ENCODE peak calls at places on chromosome 13, in eight cellular contexts. One of them, this sample, is unnamed.

GRCh38 chr13:89568746-89569145 is 1778.7 kb upstream of the MIR17HG start:
- DNase-seq in cardiac fibroblast: no peak
- DNase-seq in KG1: no peak
- DNase-seq in nucleus accumbens: no peak
- DNase-seq in neuronal stem cell: no peak
- DNase-seq in left cardiac atrium: no peak
- DNase-seq in mucosa of descending colon: no peak
- DNase-seq in adrenal gland: no peak
- DNase-seq in this sample: no peak

GRCh38 chr13:46140044-46140443 is 35.2 kb upstream of the CPB2 start:
- DNase-seq in cardiac fibroblast: no peak
- DNase-seq in KG1: no peak
- DNase-seq in nucleus accumbens: no peak
- DNase-seq in neuronal stem cell: no peak
- DNase-seq in left cardiac atrium: no peak
- DNase-seq in mucosa of descending colon: no peak
- DNase-seq in adrenal gland: no peak
- DNase-seq in this sample: no peak

GRCh38 chr13:33543631-33544030 is 258.1 kb upstream of the STARD13 start:
- DNase-seq in cardiac fibroblast: peak
- DNase-seq in KG1: no peak
- DNase-seq in nucleus accumbens: no peak
- DNase-seq in neuronal stem cell: no peak
- DNase-seq in left cardiac atrium: no peak
- DNase-seq in mucosa of descending colon: no peak
- DNase-seq in adrenal gland: no peak
- DNase-seq in this sample: no peak

GRCh38 chr13:61370520-61370919 is 45.1 kb downstream of the PCDH20 start:
- DNase-seq in cardiac fibroblast: no peak
- DNase-seq in KG1: no peak
- DNase-seq in nucleus accumbens: no peak
- DNase-seq in neuronal stem cell: no peak
- DNase-seq in left cardiac atrium: no peak
- DNase-seq in mucosa of descending colon: no peak
- DNase-seq in adrenal gland: no peak
- DNase-seq in this sample: no peak

GRCh38 chr13:83220241-83220640 is 662.0 kb downstream of the SLITRK1 start:
- DNase-seq in cardiac fibroblast: no peak
- DNase-seq in KG1: no peak
- DNase-seq in nucleus accumbens: no peak
- DNase-seq in neuronal stem cell: no peak
- DNase-seq in left cardiac atrium: no peak
- DNase-seq in mucosa of descending colon: no peak
- DNase-seq in adrenal gland: no peak
- DNase-seq in this sample: peak

GRCh38 chr13:100881291-100881864 is 206.8 kb upstream of the TMTC4 start:
- DNase-seq in cardiac fibroblast: no peak
- DNase-seq in KG1: no peak
- DNase-seq in nucleus accumbens: no peak
- DNase-seq in neuronal stem cell: no peak
- DNase-seq in left cardiac atrium: no peak
- DNase-seq in mucosa of descending colon: no peak
- DNase-seq in adrenal gland: no peak
- DNase-seq in this sample: peak

GRCh38 chr13:107211073-107211472 is 643.1 kb upstream of the ARGLU1 start:
- DNase-seq in cardiac fibroblast: peak
- DNase-seq in KG1: peak
- DNase-seq in nucleus accumbens: peak
- DNase-seq in neuronal stem cell: peak
- DNase-seq in left cardiac atrium: peak
- DNase-seq in mucosa of descending colon: peak
- DNase-seq in adrenal gland: peak
- DNase-seq in this sample: peak

GRCh38 chr13:113777311-113778260 is 18.6 kb downstream of the TMEM255B start:
- DNase-seq in cardiac fibroblast: peak
- DNase-seq in KG1: no peak
- DNase-seq in nucleus accumbens: no peak
- DNase-seq in neuronal stem cell: peak
- DNase-seq in left cardiac atrium: no peak
- DNase-seq in mucosa of descending colon: no peak
- DNase-seq in adrenal gland: no peak
- DNase-seq in this sample: no peak

GRCh38 chr13:52849727-52850395 is 1.4 kb upstream of the PCDH8 start:
- DNase-seq in cardiac fibroblast: no peak
- DNase-seq in KG1: no peak
- DNase-seq in nucleus accumbens: no peak
- DNase-seq in neuronal stem cell: no peak
- DNase-seq in left cardiac atrium: no peak
- DNase-seq in mucosa of descending colon: no peak
- DNase-seq in adrenal gland: no peak
- DNase-seq in this sample: no peak

GRCh38 chr13:53342623-53343022 is 314.0 kb downstream of the OLFM4 start:
- DNase-seq in cardiac fibroblast: no peak
- DNase-seq in KG1: no peak
- DNase-seq in nucleus accumbens: no peak
- DNase-seq in neuronal stem cell: no peak
- DNase-seq in left cardiac atrium: no peak
- DNase-seq in mucosa of descending colon: no peak
- DNase-seq in adrenal gland: no peak
- DNase-seq in this sample: no peak

GRCh38 chr13:32056316-32056715 is 24.7 kb downstream of the FRY start:
- DNase-seq in cardiac fibroblast: no peak
- DNase-seq in KG1: no peak
- DNase-seq in nucleus accumbens: no peak
- DNase-seq in neuronal stem cell: no peak
- DNase-seq in left cardiac atrium: no peak
- DNase-seq in mucosa of descending colon: no peak
- DNase-seq in adrenal gland: no peak
- DNase-seq in this sample: no peak

GRCh38 chr13:30004204-30004603 is 153.8 kb upstream of the UBL3 start:
- DNase-seq in cardiac fibroblast: no peak
- DNase-seq in KG1: no peak
- DNase-seq in nucleus accumbens: no peak
- DNase-seq in neuronal stem cell: no peak
- DNase-seq in left cardiac atrium: no peak
- DNase-seq in mucosa of descending colon: no peak
- DNase-seq in adrenal gland: no peak
- DNase-seq in this sample: no peak

GRCh38 chr13:99819962-99820361 is 151.6 kb downstream of the ZIC5 start:
- DNase-seq in cardiac fibroblast: no peak
- DNase-seq in KG1: no peak
- DNase-seq in nucleus accumbens: no peak
- DNase-seq in neuronal stem cell: no peak
- DNase-seq in left cardiac atrium: no peak
- DNase-seq in mucosa of descending colon: no peak
- DNase-seq in adrenal gland: no peak
- DNase-seq in this sample: no peak

GRCh38 chr13:106109391-106109791 is 426.1 kb downstream of the EFNB2 start:
- DNase-seq in cardiac fibroblast: no peak
- DNase-seq in KG1: no peak
- DNase-seq in nucleus accumbens: no peak
- DNase-seq in neuronal stem cell: no peak
- DNase-seq in left cardiac atrium: no peak
- DNase-seq in mucosa of descending colon: no peak
- DNase-seq in adrenal gland: no peak
- DNase-seq in this sample: peak

GRCh38 chr13:59643906-59644626 is 519.7 kb downstream of the DIAPH3 start:
- DNase-seq in cardiac fibroblast: no peak
- DNase-seq in KG1: no peak
- DNase-seq in nucleus accumbens: no peak
- DNase-seq in neuronal stem cell: no peak
- DNase-seq in left cardiac atrium: no peak
- DNase-seq in mucosa of descending colon: no peak
- DNase-seq in adrenal gland: no peak
- DNase-seq in this sample: no peak

GRCh38 chr13:97306646-97307045 is 84.5 kb downstream of the MBNL2 start:
- DNase-seq in cardiac fibroblast: peak
- DNase-seq in KG1: no peak
- DNase-seq in nucleus accumbens: no peak
- DNase-seq in neuronal stem cell: no peak
- DNase-seq in left cardiac atrium: no peak
- DNase-seq in mucosa of descending colon: no peak
- DNase-seq in adrenal gland: no peak
- DNase-seq in this sample: no peak

GRCh38 chr13:74889321-74889720 is 592.6 kb downstream of the TBC1D4 start:
- DNase-seq in cardiac fibroblast: peak
- DNase-seq in KG1: no peak
- DNase-seq in nucleus accumbens: no peak
- DNase-seq in neuronal stem cell: no peak
- DNase-seq in left cardiac atrium: no peak
- DNase-seq in mucosa of descending colon: no peak
- DNase-seq in adrenal gland: no peak
- DNase-seq in this sample: peak

This sample was measured in foreskin fibroblast.